ENCODE peak calls at places on chromosomes 3 and 15, in seven cellular contexts. One of them, this sample, is unnamed.

GRCh38 chr3:119582178-119582577 is 2.9 kb downstream of the ADPRH start:
- DNase-seq in HL-60: no peak
- DNase-seq in stomach: no peak
- DNase-seq in HCT116: no peak
- DNase-seq in neural progenitor cell: no peak
- DNase-seq in A673: no peak
- DNase-seq in IMR-90: peak
- DNase-seq in this sample: no peak

GRCh38 chr3:17901893-17902292 is 159.5 kb upstream of the TBC1D5 start:
- DNase-seq in HL-60: no peak
- DNase-seq in A673: no peak
- DNase-seq in neural progenitor cell: no peak
- DNase-seq in HCT116: no peak
- DNase-seq in IMR-90: no peak
- DNase-seq in stomach: no peak
- DNase-seq in this sample: no peak

GRCh38 chr15:51621917-51622268 is 678 bp downstream of the DMXL2 start:
- DNase-seq in HCT116: peak
- DNase-seq in neural progenitor cell: peak
- DNase-seq in IMR-90: peak
- DNase-seq in stomach: peak
- DNase-seq in A673: peak
- DNase-seq in HL-60: peak
- DNase-seq in this sample: no peak

GRCh38 chr3:139839659-139840058 is 95.3 kb upstream of the CLSTN2 start:
- DNase-seq in HCT116: no peak
- DNase-seq in HL-60: no peak
- DNase-seq in IMR-90: no peak
- DNase-seq in A673: no peak
- DNase-seq in stomach: no peak
- DNase-seq in neural progenitor cell: no peak
- DNase-seq in this sample: no peak

GRCh38 chr15:31905054-31905453 is 125.3 kb upstream of the CHRNA7 start:
- DNase-seq in IMR-90: no peak
- DNase-seq in HCT116: no peak
- DNase-seq in neural progenitor cell: peak
- DNase-seq in A673: no peak
- DNase-seq in HL-60: no peak
- DNase-seq in stomach: no peak
- DNase-seq in this sample: no peak

GRCh38 chr15:73996939-73997338 is 2.4 kb downstream of the PML start:
- DNase-seq in HCT116: no peak
- DNase-seq in IMR-90: no peak
- DNase-seq in HL-60: peak
- DNase-seq in neural progenitor cell: no peak
- DNase-seq in stomach: no peak
- DNase-seq in A673: peak
- DNase-seq in this sample: no peak

GRCh38 chr3:10570196-10570946 is 65.0 kb upstream of the ATP2B2 start:
- DNase-seq in stomach: no peak
- DNase-seq in HCT116: no peak
- DNase-seq in A673: no peak
- DNase-seq in HL-60: no peak
- DNase-seq in neural progenitor cell: no peak
- DNase-seq in IMR-90: no peak
- DNase-seq in this sample: no peak

GRCh38 chr3:60001369-60001768 is 951.5 kb upstream of the CFAP20DC start:
- DNase-seq in IMR-90: no peak
- DNase-seq in HL-60: no peak
- DNase-seq in HCT116: no peak
- DNase-seq in A673: no peak
- DNase-seq in neural progenitor cell: no peak
- DNase-seq in stomach: no peak
- DNase-seq in this sample: no peak

GRCh38 chr3:50405249-50405648 is 45.9 kb upstream of the TMEM115 start:
- DNase-seq in HCT116: no peak
- DNase-seq in IMR-90: peak
- DNase-seq in neural progenitor cell: peak
- DNase-seq in HL-60: no peak
- DNase-seq in stomach: no peak
- DNase-seq in A673: peak
- DNase-seq in this sample: no peak

GRCh38 chr3:100023150-100023549 is 91.2 kb downstream of the FILIP1L start:
- DNase-seq in stomach: no peak
- DNase-seq in HL-60: no peak
- DNase-seq in IMR-90: peak
- DNase-seq in neural progenitor cell: no peak
- DNase-seq in HCT116: no peak
- DNase-seq in A673: peak
- DNase-seq in this sample: no peak

GRCh38 chr3:101072299-101072698 is 79.1 kb upstream of the ABI3BP start:
- DNase-seq in neural progenitor cell: no peak
- DNase-seq in stomach: no peak
- DNase-seq in IMR-90: peak
- DNase-seq in HL-60: no peak
- DNase-seq in A673: no peak
- DNase-seq in HCT116: no peak
- DNase-seq in this sample: no peak

GRCh38 chr3:46670000-46670890 is 23.2 kb downstream of the ALS2CL start:
- DNase-seq in IMR-90: no peak
- DNase-seq in A673: no peak
- DNase-seq in HCT116: no peak
- DNase-seq in stomach: peak
- DNase-seq in HL-60: no peak
- DNase-seq in neural progenitor cell: no peak
- DNase-seq in this sample: no peak

GRCh38 chr3:44355634-44356033 is 17.1 kb downstream of the TCAIM start:
- DNase-seq in HCT116: no peak
- DNase-seq in neural progenitor cell: no peak
- DNase-seq in HL-60: no peak
- DNase-seq in IMR-90: peak
- DNase-seq in A673: peak
- DNase-seq in stomach: no peak
- DNase-seq in this sample: no peak

GRCh38 chr3:181075098-181075497 is 85.6 kb upstream of the DNAJC19 start:
- DNase-seq in neural progenitor cell: peak
- DNase-seq in stomach: no peak
- DNase-seq in IMR-90: no peak
- DNase-seq in HCT116: no peak
- DNase-seq in A673: no peak
- DNase-seq in HL-60: no peak
- DNase-seq in this sample: no peak

GRCh38 chr3:136751259-136752045 is 726 bp downstream of the STAG1 start:
- DNase-seq in HL-60: peak
- DNase-seq in A673: peak
- DNase-seq in HCT116: no peak
- DNase-seq in neural progenitor cell: peak
- DNase-seq in IMR-90: peak
- DNase-seq in stomach: peak
- DNase-seq in this sample: no peak

GRCh38 chr3:78025916-78026315 is 986.0 kb downstream of the ROBO2 start:
- DNase-seq in IMR-90: no peak
- DNase-seq in HL-60: no peak
- DNase-seq in HCT116: no peak
- DNase-seq in stomach: no peak
- DNase-seq in neural progenitor cell: no peak
- DNase-seq in A673: no peak
- DNase-seq in this sample: no peak
- H3K27ac ChIP-seq in IMR-90: no peak
- H3K27ac ChIP-seq in HL-60: no peak
- H3K27ac ChIP-seq in HCT116: no peak
- H3K27ac ChIP-seq in stomach: no peak
- H3K27ac ChIP-seq in neural progenitor cell: no peak
- H3K27ac ChIP-seq in A673: no peak
- H3K27ac ChIP-seq in this sample: no peak

DNA sequence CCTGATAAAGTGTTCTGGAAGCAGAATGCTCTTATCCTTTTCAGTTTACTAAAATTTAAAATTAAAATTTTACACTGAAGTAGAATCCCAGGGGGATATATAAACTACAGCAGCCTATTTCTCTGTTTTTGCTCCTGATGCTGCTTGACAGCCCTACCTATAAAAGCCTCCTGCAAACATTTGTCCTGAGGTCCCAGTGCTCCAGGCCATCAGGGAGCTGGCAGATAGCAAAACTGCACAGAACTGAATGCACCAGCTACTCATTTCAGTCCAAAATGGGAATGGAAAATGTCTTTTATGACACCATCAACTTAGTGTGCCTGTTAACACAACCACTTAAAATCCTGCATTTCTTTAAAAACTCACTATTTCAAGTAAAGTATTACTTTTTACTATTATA is 50.1 kb downstream of the FRMD5 start:
- DNase-seq in A673: no peak
- DNase-seq in HL-60: no peak
- DNase-seq in HCT116: no peak
- DNase-seq in IMR-90: no peak
- DNase-seq in neural progenitor cell: no peak
- DNase-seq in stomach: no peak
- DNase-seq in this sample: no peak
- H3K27ac ChIP-seq in A673: no peak
- H3K27ac ChIP-seq in HL-60: no peak
- H3K27ac ChIP-seq in HCT116: no peak
- H3K27ac ChIP-seq in IMR-90: no peak
- H3K27ac ChIP-seq in neural progenitor cell: no peak
- H3K27ac ChIP-seq in stomach: no peak
- H3K27ac ChIP-seq in this sample: no peak

DNA sequence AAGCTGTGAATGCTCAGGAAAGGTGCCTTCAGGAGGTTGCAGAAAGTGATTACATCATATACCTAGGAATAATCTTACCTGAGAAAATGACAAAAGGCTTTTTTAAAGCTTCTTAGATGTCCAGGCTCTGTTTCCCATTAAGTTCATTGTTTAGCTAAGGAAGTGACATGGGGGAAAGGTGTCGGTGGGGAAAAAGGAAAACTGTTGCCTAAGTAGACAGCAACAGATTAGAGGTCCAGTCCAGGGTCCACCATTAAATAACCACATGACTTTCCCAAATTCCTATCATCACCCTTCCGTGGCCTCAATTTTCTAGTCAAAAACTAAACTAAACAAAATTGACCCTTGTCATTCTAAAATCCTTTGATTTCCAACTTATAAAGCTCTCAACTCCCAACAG is 4.3 kb downstream of the WWTR1 start:
- DNase-seq in HL-60: no peak
- DNase-seq in IMR-90: no peak
- DNase-seq in neural progenitor cell: no peak
- DNase-seq in HCT116: no peak
- DNase-seq in stomach: no peak
- DNase-seq in A673: no peak
- DNase-seq in this sample: no peak
- H3K27ac ChIP-seq in HL-60: no peak
- H3K27ac ChIP-seq in IMR-90: peak
- H3K27ac ChIP-seq in neural progenitor cell: no peak
- H3K27ac ChIP-seq in HCT116: no peak
- H3K27ac ChIP-seq in stomach: peak
- H3K27ac ChIP-seq in A673: no peak
- H3K27ac ChIP-seq in this sample: peak

GRCh38 chr15:36793205-36793604 is 213.8 kb downstream of the CDIN1 start:
- DNase-seq in IMR-90: no peak
- DNase-seq in neural progenitor cell: no peak
- DNase-seq in A673: no peak
- DNase-seq in stomach: no peak
- DNase-seq in HL-60: no peak
- DNase-seq in HCT116: no peak
- DNase-seq in this sample: no peak
- H3K27ac ChIP-seq in IMR-90: peak
- H3K27ac ChIP-seq in neural progenitor cell: peak
- H3K27ac ChIP-seq in A673: no peak
- H3K27ac ChIP-seq in stomach: no peak
- H3K27ac ChIP-seq in HL-60: no peak
- H3K27ac ChIP-seq in HCT116: no peak
- H3K27ac ChIP-seq in this sample: peak

DNA sequence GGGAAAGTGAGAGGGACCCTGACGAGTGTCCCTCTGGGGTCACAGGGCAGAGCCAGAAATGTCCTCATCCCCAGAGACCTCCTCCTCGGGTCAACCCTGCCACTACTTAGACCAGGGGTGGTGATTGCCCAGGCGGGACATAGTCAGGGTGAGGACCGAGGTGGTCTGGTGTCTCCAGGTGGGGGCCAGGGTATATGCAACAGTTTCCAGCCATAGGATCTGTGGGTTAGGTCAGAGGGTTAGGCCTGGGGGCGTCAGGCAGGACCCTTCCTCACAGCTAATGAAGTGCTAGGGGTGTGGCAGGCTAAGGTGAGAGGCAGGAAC is 22.3 kb upstream of the FBLN2 start:
- DNase-seq in HL-60: no peak
- DNase-seq in HCT116: no peak
- DNase-seq in neural progenitor cell: no peak
- DNase-seq in A673: no peak
- DNase-seq in stomach: no peak
- DNase-seq in IMR-90: no peak
- DNase-seq in this sample: no peak
- H3K27ac ChIP-seq in HL-60: no peak
- H3K27ac ChIP-seq in HCT116: peak
- H3K27ac ChIP-seq in neural progenitor cell: no peak
- H3K27ac ChIP-seq in A673: peak
- H3K27ac ChIP-seq in stomach: no peak
- H3K27ac ChIP-seq in IMR-90: no peak
- H3K27ac ChIP-seq in this sample: no peak